ENCODE peak calls at places on chromosomes 13 and 19, in nine cellular contexts. J is psoas muscle, K is stomach, O is uterus, E is cardiac muscle cell, H is PC-3, I is kidney epithelial cell, S is heart right ventricle, R is tibial nerve. Q is an unnamed sample. For H3K36me3, the result is how much of the 10 kb centered on the place peaks cover.

GRCh38 chr13:112115403-112116091 is 48.6 kb downstream of the SOX1 start:
- DNase-seq in O (no peak), R (no peak), E (no peak), H (no peak), S (no peak), K (peak), I (no peak), J (no peak), Q (no peak)

GRCh38 chr13:52786747-52787146 is 47.1 kb upstream of the CNMD start:
- DNase-seq in S (no peak), J (no peak), E (no peak), H (peak), R (no peak), K (no peak), I (no peak), O (no peak), Q (no peak)

GRCh38 chr13:30715357-30715756 is 20.0 kb upstream of the ALOX5AP start:
- DNase-seq in E (no peak), H (no peak), R (no peak), K (no peak), I (no peak), J (no peak), S (no peak), O (no peak), Q (no peak)

GRCh38 chr13:109293166-109293565 is 493.2 kb downstream of the IRS2 start:
- DNase-seq in I (no peak), J (no peak), E (no peak), O (no peak), H (no peak), K (no peak), R (no peak), S (no peak), Q (no peak)

GRCh38 chr19:18660051-18660910 is 23.2 kb upstream of the CRTC1 start:
- DNase-seq in O (peak), J (peak), K (no peak), E (peak), R (peak), I (no peak), H (no peak), S (peak), Q (peak)

GRCh38 chr13:90630716-90631115 is 716.8 kb upstream of the MIR17HG start:
- DNase-seq in J (no peak), H (no peak), E (no peak), S (no peak), K (no peak), R (no peak), O (no peak), I (no peak), Q (no peak)

GRCh38 chr13:53499551-53499950 is 470.9 kb downstream of the OLFM4 start:
- DNase-seq in E (no peak), R (no peak), O (no peak), S (no peak), K (no peak), J (no peak), H (no peak), I (no peak), Q (no peak)

GRCh38 chr13:25345555-25345954 is 26.2 kb upstream of the ATP8A2 start:
- DNase-seq in I (no peak), K (no peak), O (no peak), H (no peak), R (no peak), J (no peak), E (no peak), S (no peak), Q (no peak)

GRCh38 chr19:1250374-1251232 is 2.2 kb downstream of the MIDN start:
- DNase-seq in K (no peak), H (no peak), O (peak), R (no peak), I (no peak), E (peak), S (no peak), J (no peak), Q (peak)

GRCh38 chr13:44109986-44110640 is 230.4 kb downstream of the LACC1 start:
- DNase-seq in R (no peak), K (no peak), O (no peak), S (no peak), I (no peak), E (no peak), H (peak), J (no peak), Q (no peak)

GRCh38 chr19:31351212-31352193 is 2.3 kb upstream of the TSHZ3 start:
- DNase-seq in E (peak), R (no peak), K (no peak), H (peak), S (peak), J (peak), O (peak), I (no peak), Q (peak)

GRCh38 chr13:66036024-66036614 is 1194.0 kb downstream of the PCDH9 start:
- DNase-seq in R (no peak), J (no peak), H (no peak), S (no peak), E (peak), K (no peak), I (no peak), O (no peak), Q (no peak)

GRCh38 chr19:4691383-4691782 is 21.2 kb upstream of the MYDGF start:
- DNase-seq in E (no peak), R (peak), J (no peak), H (no peak), S (no peak), O (no peak), I (no peak), K (no peak), Q (no peak)

GRCh38 chr19:4689403-4689802 is 19.3 kb upstream of the MYDGF start:
- DNase-seq in I (no peak), O (no peak), H (no peak), E (no peak), K (no peak), J (no peak), S (no peak), R (no peak), Q (no peak)

GRCh38 chr19:4692275-4693077 is 22.3 kb upstream of the MYDGF start:
- DNase-seq in O (no peak), K (no peak), S (no peak), R (no peak), H (no peak), J (no peak), E (no peak), I (no peak), Q (no peak)

GRCh38 chr19:4688587-4688986 is 18.4 kb upstream of the MYDGF start:
- DNase-seq in E (no peak), S (no peak), O (no peak), K (no peak), H (no peak), R (no peak), I (no peak), J (no peak), Q (peak)

GRCh38 chr19:4690362-4690761 is 20.2 kb upstream of the MYDGF start:
- DNase-seq in I (no peak), K (no peak), S (no peak), H (no peak), O (no peak), E (no peak), R (no peak), J (no peak), Q (no peak)
- H3K36me3 ChIP-seq in I (under half), K (half or more), S (half or more), H (half or more), O (under half), E (under half), R (half or more), J (half or more), Q (under half)

GRCh38 chr13:84864341-84864740 is 934.9 kb downstream of the SLITRK6 start:
- DNase-seq in J (no peak), K (no peak), H (no peak), R (no peak), I (no peak), O (no peak), E (no peak), S (no peak), Q (no peak)

GRCh38 chr13:84873951-84874350 is 925.3 kb downstream of the SLITRK6 start:
- DNase-seq in S (no peak), J (no peak), K (no peak), E (no peak), O (no peak), R (no peak), I (no peak), H (no peak), Q (no peak)

GRCh38 chr13:84867246-84867645 is 932.0 kb downstream of the SLITRK6 start:
- DNase-seq in H (no peak), K (no peak), S (no peak), R (no peak), O (no peak), J (no peak), E (no peak), I (peak), Q (no peak)

GRCh38 chr13:84870190-84870589 is 929.0 kb downstream of the SLITRK6 start:
- DNase-seq in K (no peak), I (no peak), R (no peak), O (no peak), S (no peak), H (peak), E (no peak), J (no peak), Q (no peak)
- TF ChIP-seq CTCF in K (no peak), I (no peak), R (no peak), O (no peak), S (no peak), H (peak), E (no peak), J (no peak), Q (no peak)

DNA sequence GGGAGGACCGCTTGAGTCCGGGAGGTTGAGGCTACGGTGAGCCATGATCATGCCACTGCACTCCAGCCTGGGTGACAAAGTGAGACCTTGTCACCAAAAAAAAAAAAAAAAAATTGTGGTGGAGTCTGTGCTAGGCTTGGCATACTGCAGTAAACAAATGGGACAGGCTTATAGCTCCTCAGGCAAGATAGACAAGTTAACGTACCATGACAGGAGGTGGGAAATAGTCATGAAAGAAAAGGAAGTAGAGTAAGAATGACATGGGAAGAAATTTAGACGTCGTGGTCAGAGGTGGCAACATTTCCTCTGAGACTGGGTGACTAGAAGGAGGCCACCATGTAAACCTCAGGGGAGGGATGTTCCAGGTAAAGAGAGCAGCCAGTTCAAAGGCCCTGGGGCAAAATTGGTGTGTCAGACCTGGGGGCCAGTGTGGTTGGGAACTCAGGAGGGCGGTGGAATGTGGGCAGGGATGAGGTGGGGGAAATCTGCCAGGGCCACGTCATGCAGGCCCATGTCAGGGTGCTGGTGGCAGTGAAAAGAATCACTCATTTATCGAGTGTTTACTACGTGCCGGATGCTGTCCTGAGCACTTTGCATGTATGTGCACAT is 5.6 kb downstream of the SNRPA start:
- DNase-seq in I (no peak), J (no peak), R (no peak), O (no peak), K (no peak), S (no peak), E (no peak), H (peak), Q (no peak)
- H3K36me3 ChIP-seq in I (under half), J (half or more), R (half or more), O (under half), K (half or more), S (under half), E (under half), H (under half), Q (under half)

DNA sequence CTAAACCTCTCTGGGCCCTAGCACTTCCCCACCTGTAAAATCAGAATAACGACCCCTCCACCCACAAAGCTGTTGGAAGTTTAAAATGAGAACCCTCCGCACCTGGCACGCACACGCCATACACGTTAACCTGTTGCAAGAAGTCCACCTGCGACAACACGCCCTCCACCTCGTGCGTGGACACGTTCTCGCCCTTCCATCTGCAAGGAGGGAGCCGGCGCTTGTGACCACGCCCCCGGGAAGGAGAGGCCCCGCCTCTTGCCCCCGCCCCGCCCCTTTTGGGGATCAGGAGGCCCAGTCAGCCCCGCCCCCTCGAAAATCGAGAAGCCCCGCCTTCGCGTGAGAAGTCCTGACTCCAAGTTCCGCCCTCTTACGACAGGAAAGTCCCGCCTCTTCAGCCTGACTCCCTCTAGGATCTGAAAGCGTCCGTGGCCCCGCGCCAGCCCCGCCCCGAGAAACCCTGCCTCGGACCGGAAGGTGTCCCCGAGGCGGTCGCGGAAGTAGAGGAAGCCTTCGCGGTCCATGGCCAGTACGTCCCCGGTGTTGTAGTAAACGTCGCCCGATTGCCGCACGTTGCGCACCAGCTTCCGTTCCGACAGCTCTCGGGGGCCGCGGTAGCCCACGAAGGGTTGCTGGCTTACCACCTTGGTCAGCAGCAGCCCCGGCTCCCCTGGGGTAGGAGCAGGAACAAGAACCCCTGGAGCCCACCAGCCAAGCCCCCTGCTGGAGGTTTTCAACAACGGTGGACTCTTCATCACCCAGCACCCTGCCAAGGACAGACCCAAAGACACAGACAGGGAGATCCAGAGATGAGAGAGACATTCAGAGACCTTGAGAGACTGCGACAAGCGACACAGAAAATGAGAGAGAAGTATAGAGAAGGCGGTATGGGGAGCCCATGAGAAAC is 12.5 kb downstream of the SLC27A5 start:
- DNase-seq in H (peak), E (peak), R (peak), K (peak), I (peak), S (peak), J (peak), O (peak), Q (peak)
- TF ChIP-seq CTCF in H (peak), E (peak), R (peak), K (peak), I (peak), S (peak), J (peak), O (no peak), Q (peak)

DNA sequence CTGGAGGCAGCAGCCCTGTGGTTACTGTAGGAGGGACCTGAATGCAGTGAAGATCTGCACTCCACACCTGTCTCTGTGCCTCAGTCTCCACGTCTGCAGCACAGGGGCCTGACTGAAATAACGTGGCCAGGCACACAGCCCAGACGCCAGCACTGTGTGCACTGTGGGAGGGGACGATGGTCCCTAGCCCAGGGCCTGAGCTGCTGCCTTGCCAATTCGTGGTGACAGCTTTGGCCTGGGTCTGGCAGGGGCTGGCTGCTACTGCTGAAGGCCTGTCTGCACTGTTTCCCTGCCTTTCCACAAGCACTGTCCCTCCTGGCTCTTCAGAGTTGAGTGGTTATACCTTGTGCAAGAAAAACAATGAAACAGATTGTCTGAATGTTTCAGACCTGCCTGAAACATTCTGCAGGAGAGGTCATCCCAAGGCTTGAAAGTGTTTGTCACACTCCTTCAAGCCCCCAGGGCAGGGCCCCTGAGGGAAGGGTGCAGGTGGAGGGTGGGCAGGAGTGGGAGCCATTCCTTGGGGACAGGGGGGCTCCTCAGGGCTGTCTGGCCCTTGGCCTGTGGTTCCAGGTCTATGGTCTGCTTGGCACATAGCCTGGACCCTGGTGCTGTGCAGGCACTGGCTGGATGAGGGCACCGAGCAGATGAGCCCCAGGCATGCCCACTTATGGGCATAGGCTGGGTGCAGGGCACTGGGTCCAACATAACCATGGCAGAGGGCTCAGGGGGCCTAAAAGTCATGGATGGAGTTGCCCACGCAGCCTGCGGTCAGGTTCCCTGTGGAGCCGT is 38.7 kb upstream of the LDLR start:
- DNase-seq in R (no peak), S (no peak), O (no peak), H (no peak), J (no peak), K (no peak), E (no peak), I (no peak), Q (no peak)
- H3K36me3 ChIP-seq in R (half or more), S (under half), O (under half), H (under half), J (under half), K (under half), E (under half), I (under half), Q (under half)

DNA sequence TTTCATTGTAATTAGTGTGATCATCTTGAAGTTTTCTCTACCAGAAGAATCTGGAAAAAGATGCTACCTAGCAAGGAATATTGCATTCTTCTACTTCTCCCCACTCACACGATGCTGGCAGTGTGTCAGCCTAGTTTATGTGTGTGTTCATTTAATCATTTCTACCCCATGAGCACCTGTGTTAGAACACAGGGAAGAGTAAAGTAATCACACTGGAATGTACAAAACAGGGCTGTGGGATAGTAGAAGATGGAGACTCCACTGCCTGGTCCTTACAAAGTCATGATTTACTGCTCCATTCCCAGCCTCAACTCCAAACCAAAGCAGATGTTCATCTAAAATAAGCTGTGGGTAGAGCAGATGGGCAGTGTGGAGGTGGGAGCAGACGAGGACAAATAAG is 47.7 kb upstream of the RGCC start:
- DNase-seq in H (no peak), K (no peak), E (no peak), O (no peak), R (no peak), S (no peak), J (no peak), I (no peak), Q (no peak)
- TF ChIP-seq CTCF in H (no peak), K (no peak), E (no peak), O (no peak), R (no peak), S (no peak), J (no peak), I (no peak), Q (no peak)

GRCh38 chr19:49190781-49191180 is 33.2 kb downstream of the TRPM4 start:
- DNase-seq in J (no peak), H (no peak), K (no peak), I (no peak), R (no peak), S (no peak), O (no peak), E (no peak), Q (no peak)

GRCh38 chr19:49193822-49194394 is 36.3 kb downstream of the TRPM4 start:
- DNase-seq in I (no peak), K (no peak), S (no peak), H (no peak), O (no peak), R (no peak), J (no peak), E (no peak), Q (no peak)

GRCh38 chr19:49188626-49189200 is 31.1 kb downstream of the TRPM4 start:
- DNase-seq in K (no peak), H (no peak), I (no peak), S (no peak), O (no peak), E (no peak), J (no peak), R (no peak), Q (no peak)

GRCh38 chr19:49186108-49186507 is 28.5 kb downstream of the TRPM4 start:
- DNase-seq in E (no peak), S (no peak), J (no peak), H (no peak), O (no peak), R (no peak), K (no peak), I (no peak), Q (no peak)

DNA sequence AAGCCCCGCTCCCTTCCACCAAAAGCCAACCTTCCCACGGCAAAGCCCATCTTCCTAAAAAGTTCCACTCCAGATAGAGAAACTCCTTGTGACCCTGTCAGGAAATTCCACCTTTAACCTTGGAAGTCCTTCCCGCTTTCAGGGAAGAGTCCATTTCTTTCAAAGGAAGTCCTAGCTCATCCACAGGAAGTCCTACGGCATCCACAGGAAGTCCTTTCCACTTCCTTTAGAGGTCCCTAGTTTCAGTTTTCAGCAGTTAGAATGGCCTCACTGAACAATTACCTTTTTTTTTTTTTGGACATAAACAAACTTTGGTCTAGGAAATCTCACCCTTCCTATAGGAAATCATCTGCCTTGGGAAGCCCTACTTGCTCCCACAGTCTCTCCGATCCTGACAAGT is 31.7 kb downstream of the TRPM4 start:
- DNase-seq in O (no peak), K (no peak), R (no peak), J (no peak), S (no peak), I (no peak), E (no peak), H (no peak), Q (no peak)
- H3K36me3 ChIP-seq in O (under half), K (half or more), R (half or more), J (half or more), S (half or more), I (under half), E (half or more), H (under half), Q (half or more)

GRCh38 chr19:42942187-42942789 is 5.3 kb upstream of the PSG7 start:
- DNase-seq in J (no peak), I (no peak), S (no peak), H (peak), E (no peak), R (no peak), O (no peak), K (no peak), Q (no peak)
- TF ChIP-seq CTCF in J (no peak), I (peak), S (peak), H (peak), E (peak), R (no peak), O (no peak), K (no peak), Q (peak)